ENCODE peak calls at places on chromosomes 3 and 15, in four cellular contexts. W, G, F and J are unnamed samples.

GRCh38 chr3:49689046-49689886 is at the start of the genes MST1 and RNF123:
- DNase-seq in F (peak; percentile 81), W (peak; percentile 86), G (peak; percentile 82), J (no peak)

GRCh38 chr3:36381311-36381956 is 1.1 kb downstream of the STAC start:
- DNase-seq in F (no peak), G (no peak), W (no peak), J (no peak)

GRCh38 chr3:179450901-179451334 is 352 bp downstream of the GNB4 start:
- DNase-seq in F (no peak), W (no peak), G (no peak), J (no peak)

GRCh38 chr3:67737158-67737557 is 82.7 kb upstream of the SUCLG2 start:
- DNase-seq in G (no peak), W (no peak), F (no peak), J (no peak)

GRCh38 chr15:78763111-78763795 is 48.0 kb downstream of the ADAMTS7 start:
- DNase-seq in F (no peak), W (no peak), G (no peak), J (no peak)

GRCh38 chr15:76206325-76206976 is 104.8 kb downstream of the ETFA start:
- DNase-seq in W (no peak), F (no peak), G (no peak), J (no peak)

GRCh38 chr15:49471733-49472132 is 48.7 kb downstream of the FGF7 start:
- DNase-seq in F (no peak), W (no peak), G (no peak), J (no peak)

GRCh38 chr3:37492977-37493471 is 318.6 kb upstream of the LRRFIP2 start:
- DNase-seq in W (no peak), G (no peak), F (no peak), J (no peak)

GRCh38 chr3:173688216-173688842 is 290.8 kb downstream of the NLGN1 start:
- DNase-seq in G (no peak), W (no peak), F (no peak), J (no peak)

GRCh38 chr3:112002458-112002971 is 3.8 kb downstream of the TAGLN3 start:
- DNase-seq in G (peak; percentile 6), F (no peak), W (no peak), J (no peak)

GRCh38 chr3:194129581-194130133 is 6.3 kb upstream of the HES1 start:
- DNase-seq in F (no peak), G (no peak), W (peak; percentile 80), J (no peak)

GRCh38 chr3:102510663-102511062 is 75.8 kb downstream of the ZPLD1 start:
- DNase-seq in W (no peak), F (no peak), G (no peak), J (peak; percentile 47)

GRCh38 chr15:45340429-45340828 is 37.9 kb downstream of the GATM start:
- DNase-seq in W (peak; percentile 19), G (no peak), F (no peak), J (no peak)

GRCh38 chr15:63708141-63708772 is 111.1 kb downstream of the FBXL22 start:
- DNase-seq in G (no peak), F (no peak), W (no peak), J (no peak)

GRCh38 chr3:4834403-4834866 is 144.8 kb upstream of the BHLHE40 start:
- DNase-seq in F (no peak), G (no peak), W (no peak), J (no peak)

GRCh38 chr15:44193651-44194396 is 1.2 kb downstream of the FRMD5 start:
- DNase-seq in F (no peak), G (no peak), W (no peak), J (no peak)

GRCh38 chr15:44199393-44199792 is 4.3 kb upstream of the FRMD5 start:
- DNase-seq in W (peak; percentile 86), F (no peak), G (no peak), J (no peak)

GRCh38 chr15:44194397-44195150 is 497 bp downstream of the FRMD5 start:
- DNase-seq in F (no peak), W (no peak), G (peak; percentile 20), J (peak; percentile 54)

GRCh38 chr15:44195151-44195740 is at the start of gene FRMD5:
- DNase-seq in F (peak; percentile 97), W (peak; percentile 85), G (peak; percentile 56), J (peak; percentile 97)
- TF ChIP-seq REST in F (no peak), W (no peak), G (no peak), J (no peak)

GRCh38 chr15:39193611-39194010 is 387.3 kb upstream of the THBS1 start:
- DNase-seq in G (no peak), F (no peak), W (no peak), J (no peak)

GRCh38 chr15:39198044-39198625 is 382.7 kb upstream of the THBS1 start:
- DNase-seq in G (no peak), W (no peak), F (no peak), J (no peak)

GRCh38 chr15:39192979-39193559 is 387.8 kb upstream of the THBS1 start:
- DNase-seq in W (no peak), G (no peak), F (no peak), J (no peak)

GRCh38 chr15:39194431-39194830 is 386.4 kb upstream of the THBS1 start:
- DNase-seq in F (no peak), W (no peak), G (no peak), J (no peak)

DNA sequence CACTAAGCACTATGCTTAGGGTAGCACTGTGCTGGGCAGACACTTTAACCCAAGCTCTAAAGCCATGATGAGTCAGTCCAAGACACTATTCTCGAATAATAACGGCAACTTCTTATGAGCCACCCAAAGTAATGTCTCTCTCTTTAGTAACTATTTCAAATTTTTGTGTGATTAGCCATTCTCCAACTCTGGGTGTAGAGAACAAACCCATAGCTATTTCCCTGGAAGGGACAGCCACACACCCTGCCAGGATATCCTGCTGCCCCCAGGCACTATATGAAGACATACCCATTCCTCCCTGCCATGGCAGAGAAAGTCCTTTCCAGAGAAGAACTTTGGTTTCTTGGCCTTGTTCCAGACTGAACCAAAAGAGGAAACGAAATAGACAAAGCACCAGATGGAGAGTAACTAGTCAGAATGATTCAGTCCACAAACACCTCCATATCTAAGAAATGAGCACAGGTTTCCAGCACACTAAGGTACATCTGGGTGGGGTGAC is 384.8 kb upstream of the THBS1 start:
- DNase-seq in G (no peak), W (no peak), F (no peak), J (no peak)
- TF ChIP-seq SIN3A in G (no peak), W (no peak), F (no peak), J (no peak)

DNA sequence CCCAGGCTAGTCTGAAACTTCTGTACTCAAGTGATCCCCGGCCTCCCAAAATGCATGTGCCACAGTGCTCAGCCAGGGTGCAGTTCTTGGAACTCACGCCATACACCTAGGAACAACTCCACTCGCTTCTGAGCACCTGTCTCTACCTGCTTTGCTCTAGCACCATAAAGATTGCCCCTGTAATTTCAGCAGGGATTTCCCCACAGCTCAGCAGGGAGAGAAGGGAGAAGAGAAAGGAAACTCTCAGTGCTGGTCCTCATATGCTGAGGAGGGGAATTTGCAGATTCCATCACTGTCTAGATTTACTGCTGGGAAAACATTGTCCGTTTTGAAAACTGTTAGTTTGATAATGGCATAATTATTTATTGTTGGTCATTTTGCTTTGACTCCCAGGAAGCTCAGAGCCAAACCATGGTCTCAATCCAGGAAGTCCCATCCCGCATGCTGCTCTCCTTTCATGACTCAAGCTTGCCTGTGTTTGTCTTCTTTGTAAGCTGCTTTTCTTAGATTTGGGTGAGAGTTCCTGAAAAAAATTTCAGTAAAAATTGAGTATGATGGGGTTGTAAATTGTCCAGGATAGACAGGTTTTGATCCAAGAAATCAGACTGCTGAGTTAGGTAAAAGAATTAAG is 24.2 kb downstream of the TRIM71 start:
- DNase-seq in W (no peak), F (no peak), G (no peak), J (no peak)
- TF ChIP-seq TCF7L2 in W (no peak), F (no peak), G (no peak), J (no peak)

GRCh38 chr3:124860599-124860998 is 26.6 kb downstream of the ITGB5 start:
- DNase-seq in G (no peak), W (peak; percentile 28), F (peak; percentile 80), J (peak; percentile 91)
- TF ChIP-seq REST in G (no peak), W (no peak), F (no peak), J (no peak)

GRCh38 chr15:89575146-89575655 is at the start of gene TICRR:
- DNase-seq in G (peak; percentile 98), F (peak; percentile 99), W (peak; percentile 99), J (peak; percentile 99)

GRCh38 chr15:89576417-89576773 is 1.1 kb downstream of the TICRR start:
- DNase-seq in G (no peak), W (no peak), F (no peak), J (no peak)

GRCh38 chr15:89578146-89578545 is 2.9 kb downstream of the TICRR start:
- DNase-seq in F (no peak), G (no peak), W (no peak), J (no peak)

GRCh38 chr15:89575656-89576416 is 567 bp downstream of the TICRR start:
- DNase-seq in W (no peak), G (no peak), F (no peak), J (no peak)

GRCh38 chr15:89577776-89578115 is 2.5 kb downstream of the TICRR start:
- DNase-seq in G (no peak), W (no peak), F (no peak), J (no peak)
- TF ChIP-seq SIN3A in G (no peak), W (no peak), F (peak; percentile 21), J (no peak)